ENCODE peak calls at places on chromosomes 5 and 9, in five cellular contexts. O is coronary artery, N is fibroblast of the aortic adventitia, D is neural progenitor cell, X is tibial artery. B is an unnamed sample.

GRCh38 chr9:79246170-79246569 is 325.6 kb upstream of the TLE4 start:
- DNase-seq in X (no peak), D (no peak), O (no peak), N (no peak), B (no peak)

GRCh38 chr9:9585920-9586319 is 1026.9 kb downstream of the PTPRD start:
- DNase-seq in N (no peak), D (no peak), X (no peak), O (no peak), B (no peak)

GRCh38 chr9:14314929-14315753 is 1.2 kb upstream of the NFIB start:
- DNase-seq in O (peak; percentile 97), D (peak; percentile 60), N (peak; percentile 90), X (peak; percentile 98), B (peak; percentile 67)

GRCh38 chr9:138023394-138024124 is 146.0 kb downstream of the CACNA1B start:
- DNase-seq in O (no peak), X (peak; percentile 57), N (no peak), D (peak; percentile 57), B (no peak)

GRCh38 chr9:109590945-109591344 is 92.8 kb upstream of the PTPN3 start:
- DNase-seq in X (peak; percentile 71), N (no peak), O (no peak), D (no peak), B (no peak)

GRCh38 chr5:80884851-80885697 is 75.1 kb upstream of the RASGRF2 start:
- DNase-seq in O (no peak), N (no peak), D (no peak), X (no peak), B (no peak)

GRCh38 chr5:68460147-68460760 is 244.7 kb downstream of the PIK3R1 start:
- DNase-seq in D (peak; percentile 62), X (no peak), O (no peak), N (peak; percentile 82), B (no peak)

GRCh38 chr9:126436545-126437269 is 110.1 kb downstream of the MVB12B start:
- DNase-seq in D (peak; percentile 42), X (no peak), N (no peak), O (peak; percentile 19), B (no peak)

GRCh38 chr5:163475416-163475815 is 15.0 kb downstream of the HMMR start:
- DNase-seq in D (no peak), X (no peak), N (no peak), O (no peak), B (no peak)

GRCh38 chr5:61808884-61809283 is 476.8 kb downstream of the ZSWIM6 start:
- DNase-seq in O (no peak), X (no peak), N (no peak), D (no peak), B (no peak)

GRCh38 chr5:36613241-36613640 is 6.8 kb downstream of the SLC1A3 start:
- DNase-seq in D (no peak), N (no peak), O (no peak), X (no peak), B (no peak)

GRCh38 chr5:10329808-10330481 is 22.2 kb upstream of the CMBL start:
- DNase-seq in O (peak; percentile 84), X (peak; percentile 83), N (peak; percentile 96), D (no peak), B (peak; percentile 84)

GRCh38 chr5:98296426-98296825 is 477.0 kb upstream of the RGMB start:
- DNase-seq in N (peak; percentile 43), D (no peak), X (no peak), O (no peak), B (no peak)

GRCh38 chr9:6910032-6910431 is 152.3 kb downstream of the KDM4C start:
- DNase-seq in D (no peak), X (no peak), N (peak; percentile 47), O (no peak), B (no peak)

GRCh38 chr5:159139787-159140186 is 40.1 kb upstream of the EBF1 start:
- DNase-seq in D (no peak), X (no peak), N (no peak), O (no peak), B (no peak)

GRCh38 chr9:120438111-120438510 is 141.9 kb downstream of the CDK5RAP2 start:
- DNase-seq in X (no peak), N (peak; percentile 51), O (no peak), D (no peak), B (no peak)

GRCh38 chr5:97131139-97131710 is 11.2 kb downstream of the LIX1 start:
- DNase-seq in X (no peak), O (no peak), D (no peak), N (peak; percentile 57), B (peak; percentile 23)

GRCh38 chr5:95823738-95824609 is 1.4 kb upstream of the GLRX start:
- DNase-seq in O (no peak), X (peak; percentile 84), N (peak; percentile 92), D (no peak), B (peak; percentile 89)

GRCh38 chr5:35354751-35355150 is 124.5 kb upstream of the PRLR start:
- DNase-seq in D (no peak), X (no peak), N (no peak), O (no peak), B (no peak)

GRCh38 chr5:149264432-149265069 is 7.1 kb upstream of the AFAP1L1 start:
- DNase-seq in O (no peak), X (no peak), D (peak; percentile 67), N (no peak), B (no peak)

GRCh38 chr5:69270827-69271226 is 36.1 kb downstream of the CDK7 start:
- DNase-seq in O (no peak), X (no peak), D (no peak), N (no peak), B (no peak)

GRCh38 chr5:76818844-76819831 is at the start of gene F2RL1:
- DNase-seq in X (peak; percentile 66), O (no peak), D (peak; percentile 91), N (peak; percentile 61), B (no peak)

GRCh38 chr9:37034320-37034937 is 361 bp upstream of the PAX5 start:
- DNase-seq in X (no peak), N (no peak), O (no peak), D (peak; percentile 84), B (no peak)

GRCh38 chr5:174990909-174991308 is 266.5 kb downstream of the MSX2 start:
- DNase-seq in D (no peak), O (no peak), N (no peak), X (peak; percentile 76), B (no peak)

GRCh38 chr5:174996941-174997340 is 272.6 kb downstream of the MSX2 start:
- DNase-seq in X (no peak), O (no peak), N (no peak), D (no peak), B (no peak)

GRCh38 chr5:174987443-174988012 is 263.1 kb downstream of the MSX2 start:
- DNase-seq in O (no peak), D (no peak), N (no peak), X (no peak), B (no peak)

GRCh38 chr5:174995827-174996226 is 271.4 kb downstream of the MSX2 start:
- DNase-seq in X (no peak), D (no peak), O (no peak), N (no peak), B (no peak)

GRCh38 chr5:174991807-174992308 is 267.5 kb downstream of the MSX2 start:
- DNase-seq in D (no peak), N (no peak), O (no peak), X (no peak), B (no peak)
- H3K4me3 ChIP-seq in D (no peak overlapping the region), N (no peak overlapping the region), O (no peak overlapping the region), X (no peak overlapping the region), B (no peak overlapping the region)

DNA sequence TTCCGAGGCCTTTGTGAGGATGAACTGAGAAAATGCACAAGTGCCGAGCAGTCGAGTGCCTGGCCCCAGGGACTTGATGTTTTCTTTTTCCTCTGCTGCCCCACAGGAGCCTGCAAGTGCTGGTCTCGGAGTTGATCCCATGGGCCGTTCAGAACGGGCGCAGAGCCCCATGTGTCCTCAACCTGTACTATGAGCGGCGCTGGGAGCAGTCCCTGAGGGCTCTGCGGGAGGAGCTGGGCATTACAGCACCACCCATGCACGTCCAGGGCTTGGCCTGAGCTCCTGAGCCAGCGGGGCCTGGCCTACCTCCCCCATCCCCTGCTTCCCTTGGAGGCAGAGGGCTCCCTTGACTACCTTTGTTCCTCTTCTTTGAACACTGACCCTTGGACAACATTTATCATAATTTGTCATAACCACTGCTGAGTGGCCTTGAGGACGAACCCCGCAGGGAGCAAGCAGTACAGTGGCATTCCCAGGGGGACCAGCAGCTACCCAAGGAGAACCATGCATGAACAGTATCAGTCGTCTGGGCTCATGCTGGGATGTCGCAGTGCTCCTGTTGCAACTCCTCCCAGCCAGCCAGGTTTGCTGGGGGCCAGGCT is 6.9 kb upstream of the SLC27A4 start:
- DNase-seq in D (no peak), N (no peak), X (no peak), O (no peak), B (no peak)
- H3K4me3 ChIP-seq in D (no peak overlapping the region), N (no peak overlapping the region), X (no peak overlapping the region), O (no peak overlapping the region), B (no peak overlapping the region)

GRCh38 chr9:13032585-13032984 is 246.9 kb downstream of the MPDZ start:
- DNase-seq in N (no peak), X (no peak), O (no peak), D (no peak), B (no peak)

GRCh38 chr9:13035822-13036221 is 243.7 kb downstream of the MPDZ start:
- DNase-seq in X (no peak), N (no peak), D (no peak), O (no peak), B (no peak)

GRCh38 chr9:13033959-13034695 is 245.4 kb downstream of the MPDZ start:
- DNase-seq in D (peak; percentile 83), X (peak; percentile 76), N (peak; percentile 79), O (no peak), B (no peak)

DNA sequence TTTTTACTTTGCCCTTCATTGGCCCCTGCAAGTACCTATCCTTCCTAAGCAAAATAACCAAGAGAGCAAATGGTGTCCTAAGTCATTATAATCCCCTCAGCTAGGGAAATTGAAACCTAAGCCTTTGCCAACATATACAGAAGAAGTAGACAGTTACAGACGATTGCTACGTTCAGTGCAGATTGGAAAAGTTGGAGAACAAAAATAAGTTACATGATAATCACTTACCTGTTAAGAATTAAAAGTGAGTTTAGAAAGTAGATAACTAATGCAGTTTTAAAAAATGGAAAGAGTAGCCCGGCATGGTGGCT is 244.8 kb downstream of the MPDZ start:
- DNase-seq in N (no peak), X (no peak), D (no peak), O (no peak), B (no peak)
- H3K4me3 ChIP-seq in N (no peak overlapping the region), X (peak overlapping the region; percentile 37), D (no peak overlapping the region), O (peak overlapping the region; percentile 57), B (peak overlapping the region; percentile 31)

GRCh38 chr5:27473300-27474053 is 435.1 kb upstream of the CDH9 start:
- DNase-seq in N (no peak), X (no peak), O (no peak), D (peak; percentile 50), B (no peak)

GRCh38 chr5:27472000-27472763 is 433.8 kb upstream of the CDH9 start:
- DNase-seq in O (no peak), X (no peak), N (peak; percentile 40), D (peak; percentile 91), B (peak; percentile 47)

GRCh38 chr5:27474054-27474323 is 435.6 kb upstream of the CDH9 start:
- DNase-seq in D (no peak), X (no peak), N (peak; percentile 8), O (no peak), B (no peak)

GRCh38 chr5:27474395-27474794 is 436.0 kb upstream of the CDH9 start:
- DNase-seq in D (no peak), X (no peak), N (no peak), O (no peak), B (no peak)

DNA sequence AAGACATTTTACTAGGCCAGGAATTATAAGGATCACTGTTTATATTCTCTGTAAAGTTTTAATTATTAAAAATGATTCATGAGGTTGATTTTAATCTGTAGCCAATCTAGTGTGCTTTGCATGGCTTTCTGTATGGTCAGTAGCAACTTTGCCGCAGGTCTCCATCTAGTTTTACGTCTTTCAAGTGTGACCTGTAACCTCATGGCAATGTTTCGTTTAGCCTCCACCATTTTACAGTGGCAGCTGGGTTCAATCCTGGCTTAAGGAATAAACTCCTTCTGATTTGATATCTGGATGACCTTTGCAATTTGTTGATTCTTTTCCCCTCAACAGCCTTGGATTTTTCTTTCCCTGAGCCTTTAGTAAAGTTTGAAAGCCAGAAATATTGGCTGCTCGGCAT is 434.5 kb upstream of the CDH9 start:
- DNase-seq in X (no peak), D (peak; percentile 5), N (no peak), O (no peak), B (no peak)
- H3K4me3 ChIP-seq in X (no peak overlapping the region), D (peak overlapping the region; percentile 65), N (no peak overlapping the region), O (no peak overlapping the region), B (peak overlapping the region; percentile 24)

B was measured in skeletal muscle cell.